ENCODE peak calls at places on chromosomes 16 and 17, in eight cellular contexts. P is cardiac muscle cell, D is kidney epithelial cell, N is upper lobe of right lung, X is uterus, V is HCT116, G is adrenal gland, F is IMR-90. J is an unnamed sample.
A peak's percentile ranks its signal among the peaks of the same experiment; 100 is the strongest.

GRCh38 chr16:66619036-66619435 is 14.5 kb downstream of the CMTM3 start:
- DNase-seq in N (no peak), X (no peak), P (no peak), G (no peak), F (peak; percentile 59), D (no peak), V (no peak), J (peak; percentile 30)

GRCh38 chr16:11955713-11956123 is 9.3 kb upstream of the TNFRSF17 start:
- DNase-seq in N (no peak), P (no peak), D (peak; percentile 56), X (no peak), G (no peak), V (no peak), F (peak; percentile 98), J (peak; percentile 72)

GRCh38 chr16:84778720-84779119 is 41.1 kb upstream of the CRISPLD2 start:
- DNase-seq in P (no peak), G (no peak), X (no peak), D (no peak), F (no peak), N (no peak), V (no peak), J (no peak)

GRCh38 chr17:48719642-48720262 is 2.6 kb downstream of the PRAC1 start:
- DNase-seq in G (no peak), N (no peak), D (no peak), F (no peak), X (no peak), P (peak; percentile 21), V (no peak), J (no peak)

GRCh38 chr16:88442811-88443576 is 10.1 kb upstream of the ZFPM1 start:
- DNase-seq in G (peak; percentile 90), D (no peak), X (peak; percentile 79), V (peak; percentile 64), N (peak; percentile 89), P (peak; percentile 88), F (peak; percentile 55), J (peak; percentile 27)

GRCh38 chr17:75670868-75671267 is 3.7 kb downstream of the SAP30BP start:
- DNase-seq in D (no peak), V (no peak), N (no peak), G (no peak), F (no peak), P (no peak), X (no peak), J (no peak)

GRCh38 chr17:14044702-14045101 is 24.6 kb upstream of the COX10 start:
- DNase-seq in G (no peak), P (no peak), X (no peak), D (no peak), N (no peak), V (no peak), F (no peak), J (no peak)

GRCh38 chr17:1259910-1260389 is 10.3 kb upstream of the BHLHA9 start:
- DNase-seq in X (no peak), F (no peak), N (no peak), V (no peak), G (no peak), P (no peak), D (no peak), J (no peak)

GRCh38 chr17:19507673-19508326 is 25.9 kb upstream of the SLC47A1 start:
- DNase-seq in V (peak; percentile 69), N (peak; percentile 91), F (peak; percentile 92), D (peak; percentile 66), X (peak; percentile 94), G (peak; percentile 96), P (peak; percentile 89), J (peak; percentile 87)

GRCh38 chr16:2205967-2206313 is 686 bp downstream of the MLST8 start:
- DNase-seq in V (no peak), P (no peak), N (no peak), X (no peak), G (no peak), D (no peak), F (no peak), J (no peak)

GRCh38 chr16:77657016-77657415 is 65.3 kb upstream of the NUDT7 start:
- DNase-seq in N (no peak), D (no peak), F (peak; percentile 13), V (peak; percentile 10), X (no peak), P (no peak), G (no peak), J (peak; percentile 19)

GRCh38 chr16:77289331-77289809 is 90.2 kb downstream of the SYCE1L start:
- DNase-seq in F (peak; percentile 73), P (peak; percentile 47), D (peak; percentile 83), G (no peak), N (no peak), V (no peak), X (no peak), J (peak; percentile 70)

GRCh38 chr17:28745052-28745776 is 1.4 kb downstream of the TRAF4 start:
- DNase-seq in X (peak; percentile 51), N (no peak), P (peak; percentile 66), G (peak; percentile 75), D (no peak), V (no peak), F (peak; percentile 47), J (no peak)

GRCh38 chr17:28747801-28748750 is 4.3 kb downstream of the TRAF4 start:
- DNase-seq in D (no peak), X (no peak), F (no peak), P (no peak), V (no peak), N (no peak), G (no peak), J (no peak)

GRCh38 chr17:28745777-28746473 is 2.1 kb downstream of the TRAF4 start:
- DNase-seq in N (peak; percentile 79), F (no peak), G (peak; percentile 75), X (no peak), V (no peak), P (no peak), D (no peak), J (no peak)

GRCh38 chr17:28747046-28747691 is 3.4 kb downstream of the TRAF4 start:
- DNase-seq in X (no peak), N (peak; percentile 90), G (no peak), F (no peak), P (no peak), V (no peak), D (no peak), J (no peak)

DNA sequence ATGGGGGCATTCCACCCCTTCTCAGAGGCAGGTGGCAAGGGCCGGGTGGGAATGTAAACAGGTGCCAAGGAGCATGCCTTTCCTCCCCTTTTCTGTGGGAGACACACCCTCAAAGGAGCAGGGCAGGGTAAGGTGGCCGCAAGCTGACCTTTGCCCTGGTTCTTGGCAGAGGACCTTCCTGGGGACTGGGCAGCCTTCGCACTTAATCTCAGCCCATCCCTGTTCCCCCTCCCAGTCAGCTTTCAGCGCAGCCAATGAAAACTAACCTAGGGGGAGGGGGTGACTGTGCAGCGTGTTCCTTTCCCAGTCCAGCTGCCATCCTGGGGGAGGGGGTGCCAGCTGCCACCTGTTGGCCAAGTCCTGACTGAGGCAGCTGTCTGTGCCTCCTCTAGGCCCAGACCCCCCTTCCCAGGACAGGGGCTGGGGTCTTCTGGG is 2.8 kb downstream of the TRAF4 start:
- DNase-seq in V (no peak), N (peak; percentile 87), X (no peak), P (no peak), G (no peak), D (no peak), F (no peak), J (no peak)
- H3K36me3 ChIP-seq in V (peaks cover 57% of the 10 kb centered on the region), N (peaks cover 25% of the 10 kb centered on the region), X (no peaks in the 10 kb centered on the region), P (peaks cover 24% of the 10 kb centered on the region), G (no peaks in the 10 kb centered on the region), D (peaks cover 9% of the 10 kb centered on the region), F (peaks cover 49% of the 10 kb centered on the region), J (peaks cover 52% of the 10 kb centered on the region)

DNA sequence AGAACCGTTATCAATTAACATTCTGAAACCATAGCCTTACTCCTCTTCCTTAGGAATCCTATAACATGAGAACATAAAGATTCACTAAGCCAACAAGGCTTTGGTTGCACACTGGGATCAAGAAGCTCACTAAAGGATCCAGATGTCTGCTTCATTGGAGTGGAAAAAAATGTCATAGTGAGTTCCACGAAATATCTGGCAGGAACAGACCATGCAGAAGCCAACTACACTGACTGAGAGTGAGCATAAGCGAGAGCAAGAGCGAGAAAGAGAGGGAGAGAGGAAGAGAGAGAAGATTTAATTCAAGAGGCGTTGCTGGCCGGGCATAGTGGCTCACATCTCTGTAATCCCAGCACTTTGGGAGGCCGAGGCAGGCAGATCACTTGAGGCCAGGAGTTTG is 13.4 kb upstream of the MEIOC start:
- DNase-seq in G (no peak), D (no peak), X (no peak), N (no peak), V (no peak), P (no peak), F (no peak), J (no peak)
- H3K4me3 ChIP-seq in G (no peak overlapping the region), D (no peak overlapping the region), X (no peak overlapping the region), N (no peak overlapping the region), V (no peak overlapping the region), P (no peak overlapping the region), F (no peak overlapping the region), J (no peak overlapping the region)

GRCh38 chr17:50564916-50565315 is 4.4 kb downstream of the CACNA1G start:
- DNase-seq in V (no peak), G (no peak), F (peak; percentile 56), D (no peak), X (peak; percentile 89), N (no peak), P (no peak), J (peak; percentile 36)

GRCh38 chr17:50561796-50562195 is 1.3 kb downstream of the CACNA1G start:
- DNase-seq in G (no peak), N (no peak), V (no peak), F (no peak), P (no peak), D (no peak), X (no peak), J (no peak)

GRCh38 chr17:50560931-50561750 is 626 bp downstream of the CACNA1G start:
- DNase-seq in G (no peak), P (peak; percentile 56), D (no peak), F (no peak), V (no peak), X (peak; percentile 53), N (no peak), J (no peak)

GRCh38 chr17:50562266-50563094 is 2.0 kb downstream of the CACNA1G start:
- DNase-seq in F (no peak), G (no peak), P (no peak), X (no peak), D (no peak), V (no peak), N (no peak), J (no peak)

GRCh38 chr17:50563095-50563511 is 2.6 kb downstream of the CACNA1G start:
- DNase-seq in P (no peak), N (no peak), G (no peak), V (no peak), F (no peak), D (no peak), X (no peak), J (no peak)
- TF ChIP-seq CTCF in P (no peak), N (no peak), G (no peak), V (peak; percentile 43), F (no peak), D (no peak), X (no peak), J (peak; percentile 18)

DNA sequence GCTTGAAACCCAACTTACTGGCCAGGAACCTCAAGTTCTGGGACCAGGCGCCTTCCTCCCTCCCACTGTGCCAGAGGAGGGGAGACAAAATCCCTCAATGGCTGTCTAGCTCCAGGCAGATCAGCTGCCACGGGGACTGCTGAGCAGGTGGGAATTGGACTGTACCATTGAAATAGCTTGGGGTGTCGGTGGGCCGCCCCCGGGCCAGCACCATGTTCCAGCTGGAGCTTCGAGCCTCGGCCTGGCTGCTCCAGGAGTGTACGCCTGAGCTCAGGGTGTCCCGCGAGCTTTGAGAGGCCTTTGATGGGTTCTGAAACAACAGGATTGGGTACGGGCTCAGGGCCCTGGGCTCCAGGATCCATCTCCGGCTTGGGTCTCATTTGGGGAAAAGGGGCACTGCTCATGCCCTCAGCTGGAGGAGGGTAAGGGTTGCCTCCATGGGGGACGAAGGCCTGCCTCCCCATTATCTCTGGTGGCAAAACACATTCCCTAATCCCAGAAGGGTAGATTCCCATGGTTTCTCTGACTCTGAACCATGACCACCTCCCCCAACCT is 4.6 kb upstream of the SPATA32 start:
- DNase-seq in N (no peak), G (no peak), P (no peak), F (no peak), X (no peak), V (no peak), D (no peak), J (no peak)
- H3K36me3 ChIP-seq in N (peaks cover 76% of the 10 kb centered on the region), G (no peaks in the 10 kb centered on the region), P (peaks cover 13% of the 10 kb centered on the region), F (peaks cover 65% of the 10 kb centered on the region), X (no peaks in the 10 kb centered on the region), V (peaks cover 46% of the 10 kb centered on the region), D (peaks cover 5% of the 10 kb centered on the region), J (peaks cover 83% of the 10 kb centered on the region)

J was measured in brain microvascular endothelial cell.